ENCODE peak calls at places on chromosomes 3 and 15, in eight cellular contexts. A is CD8-positive, alpha-beta T cell; C is colonic mucosa; J is cardiac muscle cell; K is transverse colon; E is Panc1; U is H9; I is mucosa of descending colon. R is an unnamed sample. For H3K9me3, the result is how much of the 10 kb centered on the place peaks cover.

GRCh38 chr3:62950227-62950626 is 75.0 kb upstream of the CADPS start:
- DNase-seq in K (no peak), U (peak), C (no peak), I (no peak), J (no peak), A (no peak), E (no peak), R (no peak)

GRCh38 chr3:15399970-15400369 is 27.4 kb downstream of the METTL6 start:
- DNase-seq in J (no peak), U (no peak), C (no peak), E (no peak), I (no peak), A (no peak), K (no peak), R (no peak)

GRCh38 chr15:99054025-99054387 is 46.4 kb upstream of the PGPEP1L start:
- DNase-seq in E (peak), I (no peak), C (no peak), J (no peak), A (peak), U (no peak), K (no peak), R (no peak)

GRCh38 chr3:100189444-100189964 is 71.3 kb upstream of the TBC1D23 start:
- DNase-seq in J (no peak), E (no peak), A (no peak), K (no peak), C (no peak), U (no peak), I (no peak), R (no peak)

GRCh38 chr3:114650808-114651207 is 357.0 kb downstream of the TIGIT start:
- DNase-seq in E (no peak), I (no peak), K (no peak), A (no peak), C (no peak), J (no peak), U (no peak), R (peak)

GRCh38 chr15:48459571-48460461 is 128.6 kb downstream of the DUT start:
- DNase-seq in E (no peak), J (peak), C (no peak), A (no peak), U (no peak), I (no peak), K (no peak), R (peak)

GRCh38 chr3:12869025-12869695 is 27.8 kb upstream of the RPL32 start:
- DNase-seq in I (peak), A (no peak), E (no peak), U (peak), J (peak), C (peak), K (peak), R (peak)

GRCh38 chr3:64166584-64167155 is 58.6 kb downstream of the PRICKLE2 start:
- DNase-seq in K (no peak), J (peak), A (no peak), I (no peak), U (peak), E (no peak), C (no peak), R (peak)

GRCh38 chr3:46393554-46394434 is 13.1 kb downstream of the CCR5AS start:
- DNase-seq in I (no peak), U (peak), K (no peak), A (no peak), E (no peak), J (peak), C (no peak), R (no peak)

GRCh38 chr15:43975326-43975725 is 148.5 kb downstream of the WDR76 start:
- DNase-seq in E (no peak), C (no peak), J (no peak), U (no peak), A (no peak), I (no peak), K (no peak), R (no peak)

GRCh38 chr3:13879946-13880810 is at the start of gene WNT7A:
- DNase-seq in C (no peak), E (no peak), J (peak), A (peak), K (no peak), I (peak), U (peak), R (peak)

GRCh38 chr3:102090646-102091045 is 241.3 kb downstream of the NFKBIZ start:
- DNase-seq in J (no peak), E (no peak), I (no peak), K (no peak), C (no peak), U (no peak), A (no peak), R (no peak)

GRCh38 chr15:91412529-91412928 is 312.5 kb downstream of the SV2B start:
- DNase-seq in K (no peak), E (no peak), U (no peak), J (no peak), A (no peak), I (no peak), C (no peak), R (no peak)

GRCh38 chr3:56864090-56864489 is 62.3 kb upstream of the ARHGEF3 start:
- DNase-seq in E (no peak), I (no peak), A (no peak), J (no peak), U (no peak), C (no peak), K (no peak), R (no peak)

GRCh38 chr15:68145706-68146105 is 59.4 kb downstream of the CALML4 start:
- DNase-seq in C (no peak), A (no peak), I (no peak), K (no peak), E (no peak), J (no peak), U (no peak), R (peak)

GRCh38 chr15:47388299-47388698 is 329.0 kb upstream of the SEMA6D start:
- DNase-seq in A (no peak), K (no peak), U (no peak), E (no peak), I (no peak), J (no peak), C (no peak), R (no peak)

GRCh38 chr3:50652709-50653108 is 22.0 kb upstream of the DOCK3 start:
- DNase-seq in A (peak), C (peak), U (peak), J (no peak), I (peak), E (no peak), K (peak), R (no peak)

GRCh38 chr3:20043398-20043797 is 3.2 kb downstream of the KAT2B start:
- DNase-seq in U (no peak), K (peak), J (peak), A (peak), C (peak), I (peak), E (no peak), R (peak)

GRCh38 chr3:15794303-15794771 is 3.4 kb downstream of the ANKRD28 start:
- DNase-seq in I (no peak), J (peak), K (no peak), U (no peak), C (no peak), E (no peak), A (no peak), R (peak)

GRCh38 chr3:187024561-187025226 is 94.4 kb downstream of the ST6GAL1 start:
- DNase-seq in A (no peak), I (no peak), C (peak), J (no peak), E (no peak), K (no peak), U (no peak), R (no peak)

GRCh38 chr3:39125837-39126500 is 18.5 kb downstream of the TTC21A start:
- DNase-seq in C (peak), K (no peak), I (peak), J (peak), E (no peak), U (no peak), A (no peak), R (peak)

GRCh38 chr15:90869601-90870353 is 1.4 kb downstream of the FURIN start:
- DNase-seq in A (no peak), C (peak), I (peak), E (no peak), U (peak), J (peak), K (peak), R (peak)

GRCh38 chr3:53671192-53672021 is 174.8 kb downstream of the CHDH start:
- DNase-seq in U (no peak), I (no peak), C (no peak), E (no peak), J (no peak), A (no peak), K (no peak), R (no peak)

GRCh38 chr3:27596334-27596841 is 112.2 kb upstream of the SLC4A7 start:
- DNase-seq in C (peak), U (no peak), E (no peak), J (peak), A (no peak), K (no peak), I (peak), R (peak)

GRCh38 chr3:72629191-72629611 is 219.0 kb downstream of the SHQ1 start:
- DNase-seq in K (no peak), U (no peak), C (no peak), E (no peak), A (no peak), I (no peak), J (peak), R (no peak)

GRCh38 chr15:75727851-75728715 is 15.4 kb upstream of the CSPG4 start:
- DNase-seq in C (peak), J (peak), I (peak), E (no peak), A (peak), K (peak), U (peak), R (peak)

GRCh38 chr3:8887435-8888295 is 75.6 kb downstream of the RAD18 start:
- DNase-seq in E (no peak), J (no peak), C (no peak), A (no peak), U (no peak), I (no peak), K (no peak), R (no peak)

GRCh38 chr3:138594150-138594934 is at the start of gene CEP70:
- DNase-seq in I (peak), U (peak), K (peak), E (peak), C (peak), J (peak), A (peak), R (peak)

GRCh38 chr15:89851665-89852341 is 37.2 kb upstream of the ANPEP start:
- DNase-seq in E (no peak), K (no peak), A (no peak), C (no peak), J (no peak), U (no peak), I (no peak), R (no peak)

GRCh38 chr3:155782390-155782953 is 23.6 kb downstream of the C3orf33 start:
- DNase-seq in E (no peak), J (no peak), I (no peak), A (no peak), K (no peak), C (no peak), U (no peak), R (no peak)

GRCh38 chr15:42165081-42165480 is 8.6 kb upstream of the PLA2G4F start:
- DNase-seq in I (no peak), K (no peak), A (no peak), E (no peak), C (no peak), J (peak), U (no peak), R (no peak)

GRCh38 chr3:7328339-7328738 is 467.4 kb downstream of the GRM7 start:
- DNase-seq in U (no peak), C (peak), J (no peak), E (no peak), K (no peak), A (no peak), I (peak), R (no peak)

GRCh38 chr15:59349715-59350420 is 22.8 kb downstream of the MYO1E start:
- DNase-seq in C (no peak), E (peak), I (no peak), A (no peak), U (no peak), K (peak), J (peak), R (peak)

GRCh38 chr3:123070471-123070870 is 3.6 kb downstream of the PDIA5 start:
- DNase-seq in C (no peak), E (no peak), A (no peak), U (peak), I (no peak), J (no peak), K (no peak), R (no peak)

GRCh38 chr3:126022741-126023359 is 53.9 kb downstream of the ROPN1B start:
- DNase-seq in A (no peak), U (peak), I (no peak), E (no peak), J (no peak), K (no peak), C (no peak), R (no peak)

GRCh38 chr15:48861813-48862431 is 16.0 kb upstream of the EID1 start:
- DNase-seq in K (peak), C (peak), U (no peak), J (peak), I (no peak), A (no peak), E (no peak), R (peak)

GRCh38 chr15:43165801-43166325 is 19.3 kb upstream of the CCNDBP1 start:
- DNase-seq in I (no peak), K (no peak), J (no peak), C (no peak), A (no peak), U (no peak), E (no peak), R (no peak)

GRCh38 chr3:147890114-147890513 is 480.9 kb downstream of the ZIC1 start:
- DNase-seq in C (no peak), J (no peak), I (no peak), E (no peak), A (no peak), U (no peak), K (no peak), R (no peak)

GRCh38 chr15:64333986-64334385 is 22.0 kb downstream of the CSNK1G1 start:
- DNase-seq in K (no peak), I (no peak), E (no peak), U (no peak), A (no peak), J (no peak), C (no peak), R (peak)

DNA sequence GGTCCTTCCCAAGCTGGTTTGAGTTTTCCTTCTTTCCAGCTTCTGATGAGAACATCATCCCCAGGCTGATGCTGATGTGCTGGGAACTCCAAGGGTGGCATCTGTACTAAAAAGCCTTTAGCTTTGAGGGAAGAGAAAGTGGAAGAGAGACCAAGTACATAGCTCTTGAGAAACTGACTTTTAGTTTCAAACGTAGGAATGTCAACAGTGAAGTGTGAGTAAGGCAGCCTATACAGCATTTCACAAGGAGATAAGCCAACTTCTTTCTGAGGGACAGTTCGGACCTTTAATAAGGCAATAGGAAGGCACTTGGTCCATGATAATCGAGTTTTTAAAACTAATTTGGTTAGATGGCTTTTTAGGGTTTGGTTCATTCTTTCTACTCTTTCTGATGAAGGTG is 53.7 kb downstream of the DLG1 start:
- DNase-seq in J (no peak), U (no peak), K (no peak), I (no peak), C (no peak), A (no peak), E (no peak), R (no peak)
- H3K9me3 ChIP-seq in J (under half), U (under half), K (half or more), I (under half), C (under half), A (under half), E (half or more), R (under half)

GRCh38 chr15:32843211-32843907 is 125.6 kb downstream of the GREM1 start:
- DNase-seq in E (no peak), I (no peak), U (no peak), J (no peak), K (no peak), A (no peak), C (no peak), R (peak)
- H3K9me3 ChIP-seq in E (under half), I (under half), U (under half), J (under half), K (under half), A (under half), C (under half), R (under half)

GRCh38 chr15:25249236-25250010 is 189.4 kb downstream of the UBE3A start:
- DNase-seq in J (no peak), C (peak), U (peak), I (no peak), E (no peak), K (peak), A (no peak), R (no peak)
- H3K9me3 ChIP-seq in J (under half), C (under half), U (half or more), I (half or more), E (under half), K (under half), A (under half), R (under half)

GRCh38 chr3:128859573-128860154 is 19.8 kb upstream of the ACAD9 start:
- DNase-seq in I (no peak), E (no peak), A (no peak), U (no peak), C (no peak), J (peak), K (no peak), R (no peak)

GRCh38 chr3:128855574-128855973 is 23.8 kb upstream of the ACAD9 start:
- DNase-seq in U (no peak), I (no peak), C (no peak), J (no peak), K (no peak), A (no peak), E (no peak), R (no peak)

GRCh38 chr3:128854382-128854939 is 25.0 kb upstream of the ACAD9 start:
- DNase-seq in C (no peak), A (no peak), U (no peak), I (no peak), K (no peak), J (no peak), E (no peak), R (no peak)

GRCh38 chr3:128861491-128861890 is 17.9 kb upstream of the ACAD9 start:
- DNase-seq in C (no peak), I (no peak), J (no peak), E (no peak), K (no peak), U (no peak), A (no peak), R (no peak)

DNA sequence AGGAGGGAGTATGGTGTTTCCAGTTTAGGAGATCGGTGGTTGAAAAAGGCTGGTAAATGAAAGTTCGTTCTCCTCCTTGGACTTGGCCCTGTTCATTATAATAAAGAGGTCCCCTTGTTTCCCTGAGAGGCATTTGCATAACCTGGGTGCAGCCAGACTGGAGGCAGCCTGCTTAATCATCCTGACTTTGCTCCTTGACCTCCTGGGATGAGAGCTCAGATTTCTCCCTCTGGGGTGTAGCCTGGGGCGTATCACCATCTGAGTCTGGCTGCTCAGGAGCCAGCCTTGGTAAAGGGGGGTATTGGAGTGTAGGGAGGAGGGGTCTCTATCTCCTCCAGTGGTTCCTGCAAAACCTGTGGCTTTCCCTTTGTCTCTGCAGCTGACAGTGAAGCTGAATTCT is 21.3 kb upstream of the ACAD9 start:
- DNase-seq in I (no peak), J (no peak), U (no peak), C (no peak), K (no peak), E (no peak), A (no peak), R (peak)
- H3K9me3 ChIP-seq in I (half or more), J (under half), U (half or more), C (under half), K (under half), E (half or more), A (under half), R (under half)

GRCh38 chr15:25181290-25182097 is 226.7 kb downstream of the SNRPN start:
- DNase-seq in C (peak), A (no peak), I (no peak), E (no peak), K (peak), J (no peak), U (peak), R (no peak)
- H3K9me3 ChIP-seq in C (under half), A (under half), I (half or more), E (under half), K (under half), J (under half), U (half or more), R (under half)

R was measured in adipocyte.